ENCODE peak calls at places on chromosomes 7 and 10, in seven cellular contexts. Q is activated T-cell treated with anti-CD3 and anti-CD28 coated beads, Interleukin-2, amount 50 U/mL, for 72 hours; W is progenitor cell of endocrine pancreas; O is sciatic nerve; D is heart left ventricle; G is GM12864; H is GM23248. K is an unnamed sample.

GRCh38 chr7:18210788-18211187 is 183.1 kb upstream of the PRPS1L1 start:
- DNase-seq in Q (no peak), W (no peak), O (no peak), D (no peak), G (no peak), H (no peak), K (no peak)

GRCh38 chr7:98867271-98867701 is 2.5 kb downstream of the TMEM130 start:
- DNase-seq in Q (no peak), W (no peak), O (no peak), D (no peak), G (no peak), H (no peak), K (peak)

GRCh38 chr7:45064047-45064725 is 24.6 kb downstream of the NACAD start:
- DNase-seq in Q (no peak), W (no peak), O (no peak), D (no peak), G (no peak), H (no peak), K (no peak)

GRCh38 chr7:1289681-1290261 is 57.1 kb downstream of the UNCX start:
- DNase-seq in Q (no peak), W (no peak), O (no peak), D (no peak), G (no peak), H (no peak), K (no peak)

GRCh38 chr10:131093795-131094366 is 217.6 kb downstream of the TCERG1L start:
- DNase-seq in Q (no peak), W (no peak), O (no peak), D (no peak), G (no peak), H (no peak), K (no peak)

GRCh38 chr7:81769891-81770818 is at the start of gene HGF:
- DNase-seq in Q (no peak), W (no peak), O (peak), D (peak), G (no peak), H (peak), K (no peak)

GRCh38 chr7:25125137-25125946 is at the start of gene CYCS:
- DNase-seq in Q (peak), W (peak), O (peak), D (peak), G (peak), H (peak), K (peak)

GRCh38 chr7:70098133-70098561 is 499.9 kb downstream of the AUTS2 start:
- DNase-seq in Q (no peak), W (no peak), O (no peak), D (no peak), G (no peak), H (no peak), K (no peak)

GRCh38 chr7:151251926-151252835 is 3.7 kb upstream of the SMARCD3 start:
- DNase-seq in Q (no peak), W (peak), O (peak), D (peak), G (no peak), H (peak), K (no peak)

GRCh38 chr7:22202141-22202540 is 154.8 kb downstream of the RAPGEF5 start:
- DNase-seq in Q (no peak), W (no peak), O (no peak), D (peak), G (no peak), H (no peak), K (no peak)

GRCh38 chr7:78768859-78769258 is 684.6 kb downstream of the MAGI2 start:
- DNase-seq in Q (no peak), W (no peak), O (no peak), D (no peak), G (no peak), H (peak), K (no peak)

GRCh38 chr10:90306187-90306586 is 551.7 kb downstream of the HTR7 start:
- DNase-seq in Q (no peak), W (no peak), O (no peak), D (no peak), G (no peak), H (no peak), K (no peak)

GRCh38 chr7:97499204-97499603 is 232.7 kb upstream of the TAC1 start:
- DNase-seq in Q (peak), W (no peak), O (no peak), D (no peak), G (peak), H (peak), K (peak)

GRCh38 chr10:49844775-49845561 is 82.8 kb upstream of the OGDHL start:
- DNase-seq in Q (no peak), W (no peak), O (no peak), D (no peak), G (no peak), H (peak), K (no peak)

GRCh38 chr7:134520130-134520529 is 7.2 kb upstream of the AKR1B10 start:
- DNase-seq in Q (no peak), W (no peak), O (no peak), D (no peak), G (no peak), H (peak), K (no peak)

GRCh38 chr7:103989785-103990775 is 622 bp upstream of the RELN start:
- DNase-seq in Q (no peak), W (peak), O (peak), D (no peak), G (no peak), H (peak), K (peak)

GRCh38 chr10:64648915-64649314 is 1127.7 kb downstream of the REEP3 start:
- DNase-seq in Q (no peak), W (no peak), O (no peak), D (no peak), G (no peak), H (no peak), K (no peak)

GRCh38 chr10:132294561-132295320 is 13.0 kb downstream of the STK32C start:
- DNase-seq in Q (no peak), W (peak), O (peak), D (no peak), G (no peak), H (no peak), K (no peak)

GRCh38 chr10:61669161-61669755 is 6.5 kb downstream of the CABCOCO1 start:
- DNase-seq in Q (no peak), W (no peak), O (no peak), D (no peak), G (no peak), H (no peak), K (no peak)

GRCh38 chr7:20895563-20895962 is 108.9 kb upstream of the SP8 start:
- DNase-seq in Q (no peak), W (no peak), O (no peak), D (no peak), G (no peak), H (no peak), K (no peak)

GRCh38 chr7:155129186-155129585 is 59.1 kb downstream of the HTR5A start:
- DNase-seq in Q (no peak), W (no peak), O (no peak), D (no peak), G (no peak), H (no peak), K (no peak)

GRCh38 chr10:102962259-102962658 is 44.2 kb downstream of the CNNM2 start:
- DNase-seq in Q (no peak), W (no peak), O (no peak), D (no peak), G (no peak), H (no peak), K (no peak)

GRCh38 chr10:12644380-12645144 is 295.2 kb downstream of the CAMK1D start:
- DNase-seq in Q (peak), W (no peak), O (no peak), D (no peak), G (no peak), H (no peak), K (peak)

GRCh38 chr7:44064791-44065430 is 456 bp downstream of the PGAM2 start:
- DNase-seq in Q (no peak), W (no peak), O (peak), D (no peak), G (no peak), H (peak), K (no peak)

GRCh38 chr10:122113161-122113944 is 124.4 kb downstream of the TACC2 start:
- DNase-seq in Q (peak), W (peak), O (peak), D (peak), G (no peak), H (peak), K (peak)

GRCh38 chr10:133335238-133336122 is 1.2 kb downstream of the CALY start:
- DNase-seq in Q (peak), W (no peak), O (peak), D (no peak), G (no peak), H (peak), K (peak)

GRCh38 chr7:76997381-76998262 is 34.5 kb downstream of the SPDYE17 start:
- DNase-seq in Q (no peak), W (no peak), O (no peak), D (no peak), G (no peak), H (no peak), K (peak)

GRCh38 chr10:110214380-110214826 is 7.0 kb downstream of the MXI1 start:
- DNase-seq in Q (no peak), W (no peak), O (no peak), D (no peak), G (no peak), H (no peak), K (peak)

GRCh38 chr7:135773451-135773850 is 24.8 kb upstream of the FAM180A start:
- DNase-seq in Q (no peak), W (no peak), O (no peak), D (no peak), G (no peak), H (no peak), K (no peak)

GRCh38 chr7:131600578-131600977 is 44.1 kb upstream of the PODXL start:
- DNase-seq in Q (no peak), W (no peak), O (no peak), D (no peak), G (no peak), H (peak), K (no peak)

GRCh38 chr7:28470344-28470743 is 58.0 kb downstream of the CREB5 start:
- DNase-seq in Q (no peak), W (no peak), O (no peak), D (no peak), G (no peak), H (no peak), K (no peak)

GRCh38 chr10:71773221-71773971 is at the start of gene VSIR:
- DNase-seq in Q (peak), W (peak), O (peak), D (peak), G (no peak), H (peak), K (peak)

GRCh38 chr10:112082134-112082533 is 101.4 kb downstream of the GPAM start:
- DNase-seq in Q (no peak), W (no peak), O (no peak), D (peak), G (no peak), H (no peak), K (no peak)

GRCh38 chr10:72122221-72122620 is 33.9 kb upstream of the SPOCK2 start:
- DNase-seq in Q (no peak), W (no peak), O (no peak), D (no peak), G (no peak), H (no peak), K (no peak)

GRCh38 chr10:91010952-91011351 is 90.1 kb upstream of the ANKRD1 start:
- DNase-seq in Q (no peak), W (no peak), O (no peak), D (no peak), G (no peak), H (peak), K (no peak)

GRCh38 chr7:607938-608337 is 88.3 kb upstream of the PDGFA start:
- DNase-seq in Q (peak), W (no peak), O (no peak), D (no peak), G (no peak), H (no peak), K (no peak)

GRCh38 chr10:36172054-36172531 is 530.0 kb upstream of the FZD8 start:
- DNase-seq in Q (no peak), W (no peak), O (no peak), D (no peak), G (no peak), H (peak), K (no peak)

K was measured in GM13976.